ENCODE peak calls at places on chromosomes 2 and 18, in seven cellular contexts. One of them, this sample, is unnamed.

GRCh38 chr2:172107690-172108586 is 5.2 kb upstream of the DLX2 start:
- DNase-seq in SHP77: no peak
- DNase-seq in activated naive CD4-positive, alpha-beta T cell treated with Interleukin-2 at 50 U/mL for 16 hours: no peak
- DNase-seq in adipocyte: no peak
- DNase-seq in H54: no peak
- DNase-seq in AML-193: no peak
- DNase-seq in activated CD8-positive, alpha-beta T cell treated with anti-CD3 and anti-CD28 coated beads for 36 hours: no peak
- DNase-seq in this sample: no peak

GRCh38 chr2:188523901-188524300 is 232.2 kb downstream of the GULP1 start:
- DNase-seq in activated naive CD4-positive, alpha-beta T cell treated with Interleukin-2 at 50 U/mL for 16 hours: no peak
- DNase-seq in H54: no peak
- DNase-seq in SHP77: no peak
- DNase-seq in adipocyte: peak
- DNase-seq in AML-193: no peak
- DNase-seq in activated CD8-positive, alpha-beta T cell treated with anti-CD3 and anti-CD28 coated beads for 36 hours: no peak
- DNase-seq in this sample: no peak

GRCh38 chr18:8329186-8329771 is 280.0 kb upstream of the RAB12 start:
- DNase-seq in activated CD8-positive, alpha-beta T cell treated with anti-CD3 and anti-CD28 coated beads for 36 hours: no peak
- DNase-seq in SHP77: no peak
- DNase-seq in activated naive CD4-positive, alpha-beta T cell treated with Interleukin-2 at 50 U/mL for 16 hours: no peak
- DNase-seq in AML-193: no peak
- DNase-seq in adipocyte: peak
- DNase-seq in H54: peak
- DNase-seq in this sample: peak

GRCh38 chr2:11288431-11288830 is 56.0 kb downstream of the ROCK2 start:
- DNase-seq in adipocyte: no peak
- DNase-seq in SHP77: no peak
- DNase-seq in activated CD8-positive, alpha-beta T cell treated with anti-CD3 and anti-CD28 coated beads for 36 hours: no peak
- DNase-seq in activated naive CD4-positive, alpha-beta T cell treated with Interleukin-2 at 50 U/mL for 16 hours: no peak
- DNase-seq in AML-193: no peak
- DNase-seq in H54: no peak
- DNase-seq in this sample: no peak

GRCh38 chr2:151071906-151072305 is 189.8 kb downstream of the RBM43 start:
- DNase-seq in adipocyte: no peak
- DNase-seq in SHP77: no peak
- DNase-seq in AML-193: no peak
- DNase-seq in activated naive CD4-positive, alpha-beta T cell treated with Interleukin-2 at 50 U/mL for 16 hours: no peak
- DNase-seq in H54: no peak
- DNase-seq in activated CD8-positive, alpha-beta T cell treated with anti-CD3 and anti-CD28 coated beads for 36 hours: no peak
- DNase-seq in this sample: no peak

GRCh38 chr2:109266998-109267854 is 138.2 kb downstream of the SH3RF3 start:
- DNase-seq in AML-193: no peak
- DNase-seq in activated CD8-positive, alpha-beta T cell treated with anti-CD3 and anti-CD28 coated beads for 36 hours: no peak
- DNase-seq in adipocyte: no peak
- DNase-seq in H54: no peak
- DNase-seq in activated naive CD4-positive, alpha-beta T cell treated with Interleukin-2 at 50 U/mL for 16 hours: no peak
- DNase-seq in SHP77: no peak
- DNase-seq in this sample: no peak

GRCh38 chr2:120526047-120526562 is 180.2 kb downstream of the INHBB start:
- DNase-seq in activated CD8-positive, alpha-beta T cell treated with anti-CD3 and anti-CD28 coated beads for 36 hours: no peak
- DNase-seq in H54: no peak
- DNase-seq in AML-193: no peak
- DNase-seq in activated naive CD4-positive, alpha-beta T cell treated with Interleukin-2 at 50 U/mL for 16 hours: no peak
- DNase-seq in SHP77: no peak
- DNase-seq in adipocyte: no peak
- DNase-seq in this sample: no peak

GRCh38 chr2:173741715-173742114 is 223.5 kb downstream of the SP3 start:
- DNase-seq in activated naive CD4-positive, alpha-beta T cell treated with Interleukin-2 at 50 U/mL for 16 hours: no peak
- DNase-seq in H54: no peak
- DNase-seq in SHP77: peak
- DNase-seq in AML-193: no peak
- DNase-seq in adipocyte: no peak
- DNase-seq in activated CD8-positive, alpha-beta T cell treated with anti-CD3 and anti-CD28 coated beads for 36 hours: no peak
- DNase-seq in this sample: peak

GRCh38 chr2:73489053-73489452 is 103.4 kb downstream of the ALMS1 start:
- DNase-seq in activated CD8-positive, alpha-beta T cell treated with anti-CD3 and anti-CD28 coated beads for 36 hours: no peak
- DNase-seq in SHP77: no peak
- DNase-seq in adipocyte: no peak
- DNase-seq in AML-193: peak
- DNase-seq in H54: no peak
- DNase-seq in activated naive CD4-positive, alpha-beta T cell treated with Interleukin-2 at 50 U/mL for 16 hours: no peak
- DNase-seq in this sample: no peak

GRCh38 chr2:136023416-136023815 is 38.0 kb upstream of the DARS1 start:
- DNase-seq in SHP77: no peak
- DNase-seq in H54: no peak
- DNase-seq in AML-193: no peak
- DNase-seq in activated CD8-positive, alpha-beta T cell treated with anti-CD3 and anti-CD28 coated beads for 36 hours: no peak
- DNase-seq in activated naive CD4-positive, alpha-beta T cell treated with Interleukin-2 at 50 U/mL for 16 hours: no peak
- DNase-seq in adipocyte: no peak
- DNase-seq in this sample: no peak

GRCh38 chr2:57313678-57314077 is 732.9 kb upstream of the VRK2 start:
- DNase-seq in activated CD8-positive, alpha-beta T cell treated with anti-CD3 and anti-CD28 coated beads for 36 hours: no peak
- DNase-seq in adipocyte: no peak
- DNase-seq in activated naive CD4-positive, alpha-beta T cell treated with Interleukin-2 at 50 U/mL for 16 hours: no peak
- DNase-seq in SHP77: no peak
- DNase-seq in AML-193: no peak
- DNase-seq in H54: no peak
- DNase-seq in this sample: no peak

GRCh38 chr2:100114011-100114433 is 28.4 kb downstream of the AFF3 start:
- DNase-seq in AML-193: no peak
- DNase-seq in activated CD8-positive, alpha-beta T cell treated with anti-CD3 and anti-CD28 coated beads for 36 hours: no peak
- DNase-seq in activated naive CD4-positive, alpha-beta T cell treated with Interleukin-2 at 50 U/mL for 16 hours: no peak
- DNase-seq in H54: no peak
- DNase-seq in SHP77: no peak
- DNase-seq in adipocyte: no peak
- DNase-seq in this sample: no peak

GRCh38 chr2:17107875-17108274 is 410.4 kb downstream of the RAD51AP2 start:
- DNase-seq in adipocyte: peak
- DNase-seq in H54: no peak
- DNase-seq in activated CD8-positive, alpha-beta T cell treated with anti-CD3 and anti-CD28 coated beads for 36 hours: no peak
- DNase-seq in activated naive CD4-positive, alpha-beta T cell treated with Interleukin-2 at 50 U/mL for 16 hours: no peak
- DNase-seq in SHP77: no peak
- DNase-seq in AML-193: no peak
- DNase-seq in this sample: no peak

GRCh38 chr2:226300487-226300886 is 499.1 kb downstream of the IRS1 start:
- DNase-seq in AML-193: no peak
- DNase-seq in activated CD8-positive, alpha-beta T cell treated with anti-CD3 and anti-CD28 coated beads for 36 hours: no peak
- DNase-seq in adipocyte: no peak
- DNase-seq in H54: no peak
- DNase-seq in activated naive CD4-positive, alpha-beta T cell treated with Interleukin-2 at 50 U/mL for 16 hours: no peak
- DNase-seq in SHP77: no peak
- DNase-seq in this sample: no peak

GRCh38 chr2:33093293-33093692 is 146.5 kb downstream of the LTBP1 start:
- DNase-seq in activated naive CD4-positive, alpha-beta T cell treated with Interleukin-2 at 50 U/mL for 16 hours: no peak
- DNase-seq in H54: no peak
- DNase-seq in adipocyte: no peak
- DNase-seq in activated CD8-positive, alpha-beta T cell treated with anti-CD3 and anti-CD28 coated beads for 36 hours: no peak
- DNase-seq in SHP77: no peak
- DNase-seq in AML-193: no peak
- DNase-seq in this sample: no peak

GRCh38 chr2:190984595-190984994 is 29.4 kb downstream of the STAT1 start:
- DNase-seq in activated naive CD4-positive, alpha-beta T cell treated with Interleukin-2 at 50 U/mL for 16 hours: peak
- DNase-seq in adipocyte: peak
- DNase-seq in H54: peak
- DNase-seq in AML-193: no peak
- DNase-seq in SHP77: no peak
- DNase-seq in activated CD8-positive, alpha-beta T cell treated with anti-CD3 and anti-CD28 coated beads for 36 hours: peak
- DNase-seq in this sample: no peak

GRCh38 chr2:25250331-25251031 is 82.1 kb upstream of the POMC start:
- DNase-seq in AML-193: no peak
- DNase-seq in SHP77: no peak
- DNase-seq in activated naive CD4-positive, alpha-beta T cell treated with Interleukin-2 at 50 U/mL for 16 hours: peak
- DNase-seq in adipocyte: peak
- DNase-seq in H54: no peak
- DNase-seq in activated CD8-positive, alpha-beta T cell treated with anti-CD3 and anti-CD28 coated beads for 36 hours: peak
- DNase-seq in this sample: no peak

GRCh38 chr2:47173986-47174730 is 19.1 kb upstream of the STPG4 start:
- DNase-seq in activated naive CD4-positive, alpha-beta T cell treated with Interleukin-2 at 50 U/mL for 16 hours: no peak
- DNase-seq in activated CD8-positive, alpha-beta T cell treated with anti-CD3 and anti-CD28 coated beads for 36 hours: no peak
- DNase-seq in H54: no peak
- DNase-seq in AML-193: no peak
- DNase-seq in adipocyte: peak
- DNase-seq in SHP77: no peak
- DNase-seq in this sample: no peak

GRCh38 chr18:7766383-7766782 is 199.3 kb downstream of the PTPRM start:
- DNase-seq in H54: no peak
- DNase-seq in activated naive CD4-positive, alpha-beta T cell treated with Interleukin-2 at 50 U/mL for 16 hours: no peak
- DNase-seq in AML-193: no peak
- DNase-seq in adipocyte: no peak
- DNase-seq in SHP77: no peak
- DNase-seq in activated CD8-positive, alpha-beta T cell treated with anti-CD3 and anti-CD28 coated beads for 36 hours: no peak
- DNase-seq in this sample: no peak

GRCh38 chr2:206392118-206392517 is 51.2 kb upstream of the ADAM23 start:
- DNase-seq in SHP77: peak
- DNase-seq in activated CD8-positive, alpha-beta T cell treated with anti-CD3 and anti-CD28 coated beads for 36 hours: peak
- DNase-seq in activated naive CD4-positive, alpha-beta T cell treated with Interleukin-2 at 50 U/mL for 16 hours: peak
- DNase-seq in adipocyte: peak
- DNase-seq in H54: peak
- DNase-seq in AML-193: peak
- DNase-seq in this sample: peak

GRCh38 chr2:22329097-22329716 is 1055.8 kb upstream of the KLHL29 start:
- DNase-seq in activated CD8-positive, alpha-beta T cell treated with anti-CD3 and anti-CD28 coated beads for 36 hours: no peak
- DNase-seq in AML-193: no peak
- DNase-seq in H54: no peak
- DNase-seq in adipocyte: no peak
- DNase-seq in SHP77: peak
- DNase-seq in activated naive CD4-positive, alpha-beta T cell treated with Interleukin-2 at 50 U/mL for 16 hours: no peak
- DNase-seq in this sample: no peak

GRCh38 chr2:96924775-96925747 is 55.2 kb upstream of the SEMA4C start:
- DNase-seq in H54: no peak
- DNase-seq in adipocyte: no peak
- DNase-seq in activated naive CD4-positive, alpha-beta T cell treated with Interleukin-2 at 50 U/mL for 16 hours: peak
- DNase-seq in activated CD8-positive, alpha-beta T cell treated with anti-CD3 and anti-CD28 coated beads for 36 hours: peak
- DNase-seq in AML-193: no peak
- DNase-seq in SHP77: no peak
- DNase-seq in this sample: no peak

GRCh38 chr2:66507673-66508127 is 72.8 kb downstream of the MEIS1 start:
- DNase-seq in activated naive CD4-positive, alpha-beta T cell treated with Interleukin-2 at 50 U/mL for 16 hours: no peak
- DNase-seq in activated CD8-positive, alpha-beta T cell treated with anti-CD3 and anti-CD28 coated beads for 36 hours: no peak
- DNase-seq in SHP77: no peak
- DNase-seq in adipocyte: no peak
- DNase-seq in AML-193: no peak
- DNase-seq in H54: no peak
- DNase-seq in this sample: peak

GRCh38 chr2:183490930-183491329 is 366.7 kb downstream of the NUP35 start:
- DNase-seq in adipocyte: peak
- DNase-seq in activated CD8-positive, alpha-beta T cell treated with anti-CD3 and anti-CD28 coated beads for 36 hours: no peak
- DNase-seq in activated naive CD4-positive, alpha-beta T cell treated with Interleukin-2 at 50 U/mL for 16 hours: no peak
- DNase-seq in SHP77: no peak
- DNase-seq in H54: no peak
- DNase-seq in AML-193: no peak
- DNase-seq in this sample: no peak

This sample was measured in NCI-H2107.